ENCODE peak calls at places on chromosomes 16 and 17, in six cellular contexts. L, Z, R, X, E and F are unnamed samples. For H3K4me1 and H3K27me3, the result is how much of the 10 kb centered on the place peaks cover.

GRCh38 chr17:33520404-33521032 is 227.4 kb upstream of the ASIC2 start:
- DNase-seq in Z (no peak), E (no peak), L (peak), R (peak), X (peak), F (peak)

GRCh38 chr16:6918661-6919060 is 414.0 kb upstream of the RBFOX1 start:
- DNase-seq in L (no peak), Z (no peak), R (no peak), E (no peak), X (no peak), F (no peak)

GRCh38 chr17:49664706-49665211 is 13.1 kb downstream of the SPOP start:
- DNase-seq in E (no peak), L (no peak), R (no peak), X (no peak), Z (no peak), F (no peak)

GRCh38 chr16:81585785-81586184 is 141.2 kb downstream of the CMIP start:
- DNase-seq in E (peak), Z (no peak), R (no peak), L (no peak), X (no peak), F (no peak)

GRCh38 chr16:65061935-65062334 is 59.9 kb downstream of the CDH11 start:
- DNase-seq in R (no peak), X (no peak), E (no peak), L (no peak), Z (no peak), F (no peak)

GRCh38 chr16:73033271-73033998 is 14.5 kb downstream of the ZFHX3 start:
- DNase-seq in R (no peak), Z (no peak), X (no peak), L (no peak), E (no peak), F (no peak)

GRCh38 chr17:38687291-38687690 is 12.5 kb upstream of the EPOP start:
- DNase-seq in X (no peak), Z (no peak), L (no peak), R (no peak), E (no peak), F (no peak)

GRCh38 chr17:70820276-70820675 is 650.9 kb downstream of the KCNJ2 start:
- DNase-seq in E (no peak), L (no peak), X (no peak), Z (no peak), R (no peak), F (no peak)

GRCh38 chr17:77581480-77581879 is 377.0 kb upstream of the TNRC6C start:
- DNase-seq in Z (no peak), L (no peak), E (no peak), X (no peak), R (no peak), F (no peak)

GRCh38 chr16:88554711-88555264 is 15.4 kb upstream of the ZC3H18 start:
- DNase-seq in E (no peak), L (no peak), Z (no peak), X (no peak), R (no peak), F (no peak)

GRCh38 chr16:88553739-88554138 is 16.5 kb upstream of the ZC3H18 start:
- DNase-seq in L (no peak), Z (no peak), X (no peak), R (no peak), E (no peak), F (peak)

GRCh38 chr16:88549671-88550643 is 20.2 kb upstream of the ZC3H18 start:
- DNase-seq in R (no peak), Z (no peak), E (no peak), X (no peak), L (no peak), F (peak)

GRCh38 chr16:88552166-88552565 is 18.0 kb upstream of the ZC3H18 start:
- DNase-seq in Z (no peak), L (no peak), E (no peak), X (no peak), R (no peak), F (no peak)

GRCh38 chr16:88552815-88553214 is 17.4 kb upstream of the ZC3H18 start:
- DNase-seq in L (no peak), Z (no peak), E (no peak), R (no peak), X (no peak), F (no peak)
- H3K4me3 ChIP-seq in L (no peak), Z (no peak), E (no peak), R (no peak), X (no peak), F (no peak)

GRCh38 chr16:69186642-69187386 is at the start of gene SNTB2:
- DNase-seq in E (peak), R (peak), L (peak), Z (peak), X (peak), F (peak)

GRCh38 chr16:69188716-69189115 is 1.8 kb downstream of the SNTB2 start:
- DNase-seq in R (no peak), E (no peak), L (no peak), Z (no peak), X (no peak), F (no peak)

GRCh38 chr16:69187387-69187890 is 475 bp downstream of the SNTB2 start:
- DNase-seq in Z (no peak), X (peak), E (no peak), L (peak), R (peak), F (peak)

GRCh38 chr16:69190046-69190588 is 3.2 kb downstream of the SNTB2 start:
- DNase-seq in Z (no peak), E (no peak), R (no peak), X (no peak), L (no peak), F (no peak)

DNA sequence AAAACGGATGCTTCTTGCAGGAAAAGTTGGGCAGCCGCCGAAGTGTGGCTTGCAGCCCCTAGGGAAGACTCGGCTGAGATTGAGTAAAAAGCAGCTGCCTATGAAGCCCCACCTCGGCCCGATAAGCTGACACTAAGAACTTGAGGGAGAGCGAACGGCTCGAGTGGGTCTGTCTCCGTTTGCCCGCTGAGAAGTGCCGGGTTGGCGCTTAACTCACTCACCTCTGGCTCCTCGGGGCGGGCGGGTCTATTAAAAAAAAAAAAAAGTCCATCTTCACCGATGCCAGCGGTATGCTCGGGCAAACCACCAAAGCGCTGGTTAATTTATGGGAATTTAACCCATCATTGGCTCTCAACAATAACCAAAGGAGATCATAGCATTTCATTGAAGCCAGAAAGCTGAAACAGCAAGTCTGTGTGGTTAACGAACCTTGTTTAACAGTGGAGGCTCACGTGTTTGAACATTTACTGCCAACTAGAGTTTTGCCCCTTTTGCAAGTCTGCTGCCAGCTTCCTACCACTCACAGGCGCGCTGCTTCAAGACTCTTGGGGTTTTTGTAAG is 1.0 kb downstream of the SNTB2 start:
- DNase-seq in Z (peak), X (peak), R (peak), E (no peak), L (peak), F (peak)
- H3K4me1 ChIP-seq in Z (under half), X (under half), R (half or more), E (under half), L (under half), F (under half)

DNA sequence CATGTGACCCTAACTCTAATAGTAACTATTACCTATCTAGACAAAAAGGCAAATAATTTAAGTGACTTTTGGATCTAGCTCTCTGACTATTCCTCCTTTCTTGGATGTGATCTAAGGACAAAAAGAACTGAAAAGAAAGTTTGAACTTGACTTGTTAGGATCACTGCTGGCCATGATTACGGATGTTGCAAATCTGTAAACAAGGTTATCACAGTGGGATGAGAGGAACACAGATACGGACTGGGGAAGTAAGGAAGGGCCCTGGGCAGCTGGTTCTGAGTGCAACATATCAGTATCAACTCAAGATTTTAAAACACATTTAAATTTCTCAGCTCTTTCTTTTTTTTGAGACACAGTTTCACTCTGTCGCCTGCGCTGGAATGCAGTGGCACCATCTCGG is 78.7 kb downstream of the MRM3 start:
- DNase-seq in Z (no peak), R (no peak), X (no peak), E (no peak), L (no peak), F (no peak)
- H3K27me3 ChIP-seq in Z (under half), R (under half), X (under half), E (under half), L (under half), F (under half)

GRCh38 chr17:954431-955164 is 25.0 kb downstream of the NXN start:
- DNase-seq in R (no peak), L (no peak), E (no peak), X (peak), Z (peak), F (no peak)

GRCh38 chr17:953767-954166 is 25.8 kb downstream of the NXN start:
- DNase-seq in R (no peak), X (no peak), Z (no peak), L (no peak), E (no peak), F (no peak)

GRCh38 chr17:948284-948852 is 31.2 kb downstream of the NXN start:
- DNase-seq in X (no peak), E (no peak), L (peak), Z (no peak), R (no peak), F (no peak)

GRCh38 chr17:949623-950338 is 29.8 kb downstream of the NXN start:
- DNase-seq in Z (no peak), R (no peak), E (no peak), X (no peak), L (no peak), F (no peak)

GRCh38 chr17:951388-952132 is 28.0 kb downstream of the NXN start:
- DNase-seq in X (peak), R (no peak), E (no peak), Z (no peak), L (peak), F (peak)
- H3K4me3 ChIP-seq in X (no peak), R (no peak), E (no peak), Z (no peak), L (no peak), F (peak)

GRCh38 chr17:59846391-59847165 is 46.2 kb downstream of the TUBD1 start:
- DNase-seq in E (peak), R (peak), L (peak), Z (peak), X (peak), F (peak)

GRCh38 chr17:59844884-59845594 is 47.7 kb downstream of the TUBD1 start:
- DNase-seq in E (no peak), X (no peak), Z (no peak), R (no peak), L (no peak), F (no peak)

GRCh38 chr17:59848385-59848668 is 44.4 kb downstream of the TUBD1 start:
- DNase-seq in Z (no peak), R (no peak), L (no peak), X (no peak), E (no peak), F (no peak)

GRCh38 chr17:59842901-59843652 is 49.7 kb downstream of the TUBD1 start:
- DNase-seq in L (peak), X (no peak), E (peak), R (peak), Z (peak), F (peak)

GRCh38 chr17:59845595-59846390 is 47.0 kb downstream of the TUBD1 start:
- DNase-seq in X (no peak), R (peak), E (peak), L (peak), Z (peak), F (no peak)
- H3K4me1 ChIP-seq in X (under half), R (half or more), E (half or more), L (under half), Z (under half), F (under half)

GRCh38 chr16:71216714-71217113 is 13.8 kb downstream of the HYDIN start:
- DNase-seq in X (no peak), Z (no peak), R (no peak), E (no peak), L (no peak), F (no peak)
- H3K27me3 ChIP-seq in X (under half), Z (under half), R (under half), E (under half), L (under half), F (under half)

GRCh38 chr16:51012396-51012795 is 138.7 kb downstream of the SALL1 start:
- DNase-seq in L (no peak), X (no peak), R (no peak), E (no peak), Z (no peak), F (no peak)

GRCh38 chr16:51003850-51004566 is 147.1 kb downstream of the SALL1 start:
- DNase-seq in E (no peak), L (no peak), X (no peak), R (no peak), Z (no peak), F (no peak)

GRCh38 chr16:51009813-51010212 is 141.3 kb downstream of the SALL1 start:
- DNase-seq in L (no peak), R (no peak), E (no peak), X (no peak), Z (no peak), F (no peak)

GRCh38 chr16:51008037-51008436 is 143.0 kb downstream of the SALL1 start:
- DNase-seq in E (no peak), L (no peak), X (no peak), R (no peak), Z (no peak), F (no peak)

GRCh38 chr16:51009359-51009758 is 141.7 kb downstream of the SALL1 start:
- DNase-seq in L (no peak), R (no peak), E (no peak), X (no peak), Z (no peak), F (no peak)
- H3K4me3 ChIP-seq in L (no peak), R (no peak), E (no peak), X (no peak), Z (no peak), F (no peak)